ENCODE peak calls at places on chromosomes 12 and 14, in eight cellular contexts. R is stimulated activated CD8-positive, alpha-beta memory T cell treated with anti-CD3 and anti-CD28 coated beads, Interleukin-4, amount 100 ng/mL, for 24 hours; A is fibroblast of lung; X is fibroblast of the conjunctiva; L is hypothalamus; C is GM13976; S is H54; Q is GM23248. O is an unnamed sample.

GRCh38 chr12:99121476-99121965 is 476.4 kb downstream of the APAF1 start:
- DNase-seq in R (no peak), A (no peak), X (no peak), L (no peak), C (no peak), S (no peak), Q (no peak), O (no peak)

GRCh38 chr12:1529862-1530591 is 64.4 kb downstream of the FBXL14 start:
- DNase-seq in R (no peak), A (peak; percentile 12), X (no peak), L (no peak), C (peak; percentile 64), S (no peak), Q (peak; percentile 72), O (no peak)

GRCh38 chr14:72679106-72679505 is 214.8 kb downstream of the DPF3 start:
- DNase-seq in R (no peak), A (peak; percentile 67), X (no peak), L (peak; percentile 22), C (no peak), S (no peak), Q (peak; percentile 48), O (no peak)

GRCh38 chr14:59254911-59255545 is 66.6 kb downstream of the DAAM1 start:
- DNase-seq in R (no peak), A (peak; percentile 76), X (no peak), L (no peak), C (no peak), S (no peak), Q (peak; percentile 71), O (no peak)

GRCh38 chr14:100532154-100532915 is 54.9 kb downstream of the BEGAIN start:
- DNase-seq in R (no peak), A (peak; percentile 84), X (no peak), L (no peak), C (no peak), S (no peak), Q (no peak), O (no peak)

GRCh38 chr12:132309162-132310086 is 20.0 kb downstream of the GALNT9 start:
- DNase-seq in R (no peak), A (no peak), X (no peak), L (no peak), C (no peak), S (no peak), Q (no peak), O (no peak)

GRCh38 chr14:32043624-32044023 is 33.5 kb upstream of the ARHGAP5 start:
- DNase-seq in R (no peak), A (no peak), X (no peak), L (no peak), C (no peak), S (no peak), Q (no peak), O (no peak)

GRCh38 chr14:41606249-41607118 is at the start of gene LRFN5:
- DNase-seq in R (no peak), A (peak; percentile 53), X (no peak), L (no peak), C (peak; percentile 41), S (no peak), Q (peak; percentile 79), O (no peak)

GRCh38 chr12:6089041-6089823 is 35.2 kb downstream of the VWF start:
- DNase-seq in R (no peak), A (peak; percentile 75), X (no peak), L (no peak), C (no peak), S (peak; percentile 40), Q (peak; percentile 84), O (no peak)

GRCh38 chr14:54322241-54322640 is 74.6 kb upstream of the CDKN3 start:
- DNase-seq in R (no peak), A (peak; percentile 67), X (no peak), L (no peak), C (no peak), S (no peak), Q (no peak), O (no peak)